ENCODE peak calls at places on chromosomes 5 and 9, in eight cellular contexts. One of them, this sample, is unnamed.

GRCh38 chr5:123545506-123545905 is 33.5 kb downstream of the CSNK1G3 start:
- DNase-seq in GM13976: no peak
- DNase-seq in NCI-H510A: no peak
- DNase-seq in SK-N-SH: no peak
- DNase-seq in esophagus squamous epithelium: no peak
- DNase-seq in stimulated activated effector memory CD8-positive, alpha-beta T cell treated with anti-CD3 and anti-CD28 coated beads, Interleukin-12 subunit alpha, Interleukin-12 subunit beta, amount 100 ng/mL, for 72 hours: no peak
- DNase-seq in heart right ventricle: no peak
- DNase-seq in left cardiac atrium: no peak
- DNase-seq in this sample: no peak

GRCh38 chr5:74290634-74291033 is 349.9 kb downstream of the ENC1 start:
- DNase-seq in NCI-H510A: no peak
- DNase-seq in heart right ventricle: no peak
- DNase-seq in SK-N-SH: no peak
- DNase-seq in GM13976: no peak
- DNase-seq in left cardiac atrium: no peak
- DNase-seq in esophagus squamous epithelium: no peak
- DNase-seq in stimulated activated effector memory CD8-positive, alpha-beta T cell treated with anti-CD3 and anti-CD28 coated beads, Interleukin-12 subunit alpha, Interleukin-12 subunit beta, amount 100 ng/mL, for 72 hours: no peak
- DNase-seq in this sample: no peak

GRCh38 chr9:138038244-138038671 is 160.7 kb downstream of the CACNA1B start:
- DNase-seq in heart right ventricle: no peak
- DNase-seq in left cardiac atrium: no peak
- DNase-seq in GM13976: no peak
- DNase-seq in stimulated activated effector memory CD8-positive, alpha-beta T cell treated with anti-CD3 and anti-CD28 coated beads, Interleukin-12 subunit alpha, Interleukin-12 subunit beta, amount 100 ng/mL, for 72 hours: no peak
- DNase-seq in NCI-H510A: no peak
- DNase-seq in SK-N-SH: peak
- DNase-seq in esophagus squamous epithelium: no peak
- DNase-seq in this sample: no peak

GRCh38 chr5:172548981-172549707 is 91.9 kb upstream of the NEURL1B start:
- DNase-seq in SK-N-SH: no peak
- DNase-seq in esophagus squamous epithelium: no peak
- DNase-seq in stimulated activated effector memory CD8-positive, alpha-beta T cell treated with anti-CD3 and anti-CD28 coated beads, Interleukin-12 subunit alpha, Interleukin-12 subunit beta, amount 100 ng/mL, for 72 hours: no peak
- DNase-seq in NCI-H510A: no peak
- DNase-seq in left cardiac atrium: no peak
- DNase-seq in heart right ventricle: no peak
- DNase-seq in GM13976: no peak
- DNase-seq in this sample: no peak

GRCh38 chr9:77440057-77440456 is 208.1 kb downstream of the GNA14 start:
- DNase-seq in NCI-H510A: no peak
- DNase-seq in SK-N-SH: peak
- DNase-seq in stimulated activated effector memory CD8-positive, alpha-beta T cell treated with anti-CD3 and anti-CD28 coated beads, Interleukin-12 subunit alpha, Interleukin-12 subunit beta, amount 100 ng/mL, for 72 hours: no peak
- DNase-seq in heart right ventricle: no peak
- DNase-seq in GM13976: no peak
- DNase-seq in esophagus squamous epithelium: no peak
- DNase-seq in left cardiac atrium: no peak
- DNase-seq in this sample: no peak

GRCh38 chr5:95081500-95082355 is 203.2 kb downstream of the MCTP1 start:
- DNase-seq in GM13976: peak
- DNase-seq in heart right ventricle: peak
- DNase-seq in SK-N-SH: no peak
- DNase-seq in esophagus squamous epithelium: no peak
- DNase-seq in left cardiac atrium: peak
- DNase-seq in stimulated activated effector memory CD8-positive, alpha-beta T cell treated with anti-CD3 and anti-CD28 coated beads, Interleukin-12 subunit alpha, Interleukin-12 subunit beta, amount 100 ng/mL, for 72 hours: no peak
- DNase-seq in NCI-H510A: no peak
- DNase-seq in this sample: peak

GRCh38 chr5:152349683-152350526 is 55.2 kb downstream of the NMUR2 start:
- DNase-seq in esophagus squamous epithelium: no peak
- DNase-seq in left cardiac atrium: peak
- DNase-seq in stimulated activated effector memory CD8-positive, alpha-beta T cell treated with anti-CD3 and anti-CD28 coated beads, Interleukin-12 subunit alpha, Interleukin-12 subunit beta, amount 100 ng/mL, for 72 hours: no peak
- DNase-seq in SK-N-SH: peak
- DNase-seq in GM13976: peak
- DNase-seq in heart right ventricle: peak
- DNase-seq in NCI-H510A: no peak
- DNase-seq in this sample: no peak

GRCh38 chr5:149380466-149381121 is 1.5 kb upstream of the IL17B start:
- DNase-seq in esophagus squamous epithelium: no peak
- DNase-seq in left cardiac atrium: peak
- DNase-seq in NCI-H510A: no peak
- DNase-seq in SK-N-SH: no peak
- DNase-seq in GM13976: no peak
- DNase-seq in heart right ventricle: peak
- DNase-seq in stimulated activated effector memory CD8-positive, alpha-beta T cell treated with anti-CD3 and anti-CD28 coated beads, Interleukin-12 subunit alpha, Interleukin-12 subunit beta, amount 100 ng/mL, for 72 hours: no peak
- DNase-seq in this sample: no peak

GRCh38 chr5:171391996-171392577 is 4.4 kb downstream of the NPM1 start:
- DNase-seq in left cardiac atrium: no peak
- DNase-seq in stimulated activated effector memory CD8-positive, alpha-beta T cell treated with anti-CD3 and anti-CD28 coated beads, Interleukin-12 subunit alpha, Interleukin-12 subunit beta, amount 100 ng/mL, for 72 hours: no peak
- DNase-seq in SK-N-SH: no peak
- DNase-seq in esophagus squamous epithelium: no peak
- DNase-seq in NCI-H510A: no peak
- DNase-seq in heart right ventricle: no peak
- DNase-seq in GM13976: no peak
- DNase-seq in this sample: no peak

GRCh38 chr5:140977003-140977402 is 10.7 kb downstream of the PCDHAC2 start:
- DNase-seq in SK-N-SH: no peak
- DNase-seq in NCI-H510A: no peak
- DNase-seq in left cardiac atrium: no peak
- DNase-seq in heart right ventricle: no peak
- DNase-seq in esophagus squamous epithelium: no peak
- DNase-seq in GM13976: no peak
- DNase-seq in stimulated activated effector memory CD8-positive, alpha-beta T cell treated with anti-CD3 and anti-CD28 coated beads, Interleukin-12 subunit alpha, Interleukin-12 subunit beta, amount 100 ng/mL, for 72 hours: no peak
- DNase-seq in this sample: no peak

GRCh38 chr5:16916262-16916878 is 19.7 kb downstream of the MYO10 start:
- DNase-seq in GM13976: no peak
- DNase-seq in stimulated activated effector memory CD8-positive, alpha-beta T cell treated with anti-CD3 and anti-CD28 coated beads, Interleukin-12 subunit alpha, Interleukin-12 subunit beta, amount 100 ng/mL, for 72 hours: no peak
- DNase-seq in left cardiac atrium: no peak
- DNase-seq in NCI-H510A: no peak
- DNase-seq in esophagus squamous epithelium: no peak
- DNase-seq in SK-N-SH: no peak
- DNase-seq in heart right ventricle: no peak
- DNase-seq in this sample: no peak

GRCh38 chr5:160506006-160507004 is 84.7 kb downstream of the PTTG1 start:
- DNase-seq in heart right ventricle: peak
- DNase-seq in GM13976: peak
- DNase-seq in esophagus squamous epithelium: no peak
- DNase-seq in stimulated activated effector memory CD8-positive, alpha-beta T cell treated with anti-CD3 and anti-CD28 coated beads, Interleukin-12 subunit alpha, Interleukin-12 subunit beta, amount 100 ng/mL, for 72 hours: peak
- DNase-seq in NCI-H510A: no peak
- DNase-seq in SK-N-SH: peak
- DNase-seq in left cardiac atrium: peak
- DNase-seq in this sample: peak

GRCh38 chr5:135398160-135398854 is 724 bp downstream of the MACROH2A1 start:
- DNase-seq in SK-N-SH: peak
- DNase-seq in left cardiac atrium: peak
- DNase-seq in GM13976: peak
- DNase-seq in heart right ventricle: peak
- DNase-seq in esophagus squamous epithelium: no peak
- DNase-seq in stimulated activated effector memory CD8-positive, alpha-beta T cell treated with anti-CD3 and anti-CD28 coated beads, Interleukin-12 subunit alpha, Interleukin-12 subunit beta, amount 100 ng/mL, for 72 hours: peak
- DNase-seq in NCI-H510A: peak
- DNase-seq in this sample: peak

GRCh38 chr5:142175461-142176142 is 67.0 kb downstream of the NDFIP1 start:
- DNase-seq in SK-N-SH: no peak
- DNase-seq in NCI-H510A: no peak
- DNase-seq in stimulated activated effector memory CD8-positive, alpha-beta T cell treated with anti-CD3 and anti-CD28 coated beads, Interleukin-12 subunit alpha, Interleukin-12 subunit beta, amount 100 ng/mL, for 72 hours: no peak
- DNase-seq in esophagus squamous epithelium: no peak
- DNase-seq in heart right ventricle: no peak
- DNase-seq in GM13976: no peak
- DNase-seq in left cardiac atrium: no peak
- DNase-seq in this sample: no peak

GRCh38 chr5:18281947-18282557 is 647.8 kb downstream of the TAF11L14 start:
- DNase-seq in stimulated activated effector memory CD8-positive, alpha-beta T cell treated with anti-CD3 and anti-CD28 coated beads, Interleukin-12 subunit alpha, Interleukin-12 subunit beta, amount 100 ng/mL, for 72 hours: no peak
- DNase-seq in SK-N-SH: peak
- DNase-seq in esophagus squamous epithelium: no peak
- DNase-seq in NCI-H510A: no peak
- DNase-seq in left cardiac atrium: no peak
- DNase-seq in GM13976: peak
- DNase-seq in heart right ventricle: no peak
- DNase-seq in this sample: no peak

GRCh38 chr9:133347985-133348762 is at the start of the genes MED22 and RPL7A:
- DNase-seq in GM13976: peak
- DNase-seq in NCI-H510A: peak
- DNase-seq in heart right ventricle: peak
- DNase-seq in left cardiac atrium: peak
- DNase-seq in stimulated activated effector memory CD8-positive, alpha-beta T cell treated with anti-CD3 and anti-CD28 coated beads, Interleukin-12 subunit alpha, Interleukin-12 subunit beta, amount 100 ng/mL, for 72 hours: peak
- DNase-seq in esophagus squamous epithelium: peak
- DNase-seq in SK-N-SH: peak
- DNase-seq in this sample: peak

GRCh38 chr5:111851616-111852015 is 94.6 kb upstream of the NREP start:
- DNase-seq in esophagus squamous epithelium: no peak
- DNase-seq in GM13976: no peak
- DNase-seq in SK-N-SH: no peak
- DNase-seq in stimulated activated effector memory CD8-positive, alpha-beta T cell treated with anti-CD3 and anti-CD28 coated beads, Interleukin-12 subunit alpha, Interleukin-12 subunit beta, amount 100 ng/mL, for 72 hours: no peak
- DNase-seq in left cardiac atrium: no peak
- DNase-seq in heart right ventricle: no peak
- DNase-seq in NCI-H510A: no peak
- DNase-seq in this sample: no peak

GRCh38 chr9:121316852-121317373 is 49.0 kb downstream of the GSN start:
- DNase-seq in NCI-H510A: no peak
- DNase-seq in heart right ventricle: no peak
- DNase-seq in GM13976: no peak
- DNase-seq in esophagus squamous epithelium: no peak
- DNase-seq in SK-N-SH: no peak
- DNase-seq in stimulated activated effector memory CD8-positive, alpha-beta T cell treated with anti-CD3 and anti-CD28 coated beads, Interleukin-12 subunit alpha, Interleukin-12 subunit beta, amount 100 ng/mL, for 72 hours: no peak
- DNase-seq in left cardiac atrium: no peak
- DNase-seq in this sample: no peak

GRCh38 chr5:169384661-169385060 is 83.7 kb upstream of the SLIT3 start:
- DNase-seq in heart right ventricle: no peak
- DNase-seq in left cardiac atrium: no peak
- DNase-seq in esophagus squamous epithelium: no peak
- DNase-seq in NCI-H510A: no peak
- DNase-seq in GM13976: no peak
- DNase-seq in stimulated activated effector memory CD8-positive, alpha-beta T cell treated with anti-CD3 and anti-CD28 coated beads, Interleukin-12 subunit alpha, Interleukin-12 subunit beta, amount 100 ng/mL, for 72 hours: no peak
- DNase-seq in SK-N-SH: peak
- DNase-seq in this sample: no peak

GRCh38 chr5:150142800-150143724 is 12.6 kb downstream of the PDGFRB start:
- DNase-seq in stimulated activated effector memory CD8-positive, alpha-beta T cell treated with anti-CD3 and anti-CD28 coated beads, Interleukin-12 subunit alpha, Interleukin-12 subunit beta, amount 100 ng/mL, for 72 hours: no peak
- DNase-seq in GM13976: no peak
- DNase-seq in esophagus squamous epithelium: no peak
- DNase-seq in heart right ventricle: peak
- DNase-seq in left cardiac atrium: peak
- DNase-seq in NCI-H510A: no peak
- DNase-seq in SK-N-SH: peak
- DNase-seq in this sample: no peak

GRCh38 chr9:138077898-138078540 is 200.4 kb downstream of the CACNA1B start:
- DNase-seq in SK-N-SH: peak
- DNase-seq in GM13976: no peak
- DNase-seq in NCI-H510A: no peak
- DNase-seq in heart right ventricle: no peak
- DNase-seq in left cardiac atrium: no peak
- DNase-seq in stimulated activated effector memory CD8-positive, alpha-beta T cell treated with anti-CD3 and anti-CD28 coated beads, Interleukin-12 subunit alpha, Interleukin-12 subunit beta, amount 100 ng/mL, for 72 hours: no peak
- DNase-seq in esophagus squamous epithelium: no peak
- DNase-seq in this sample: no peak

GRCh38 chr9:12955510-12956163 is 180.8 kb downstream of the LURAP1L start:
- DNase-seq in GM13976: no peak
- DNase-seq in NCI-H510A: no peak
- DNase-seq in SK-N-SH: no peak
- DNase-seq in heart right ventricle: no peak
- DNase-seq in stimulated activated effector memory CD8-positive, alpha-beta T cell treated with anti-CD3 and anti-CD28 coated beads, Interleukin-12 subunit alpha, Interleukin-12 subunit beta, amount 100 ng/mL, for 72 hours: no peak
- DNase-seq in left cardiac atrium: no peak
- DNase-seq in esophagus squamous epithelium: no peak
- DNase-seq in this sample: no peak

GRCh38 chr5:131545856-131546255 is 89.2 kb downstream of the RAPGEF6 start:
- DNase-seq in left cardiac atrium: no peak
- DNase-seq in GM13976: no peak
- DNase-seq in heart right ventricle: no peak
- DNase-seq in NCI-H510A: no peak
- DNase-seq in SK-N-SH: no peak
- DNase-seq in esophagus squamous epithelium: no peak
- DNase-seq in stimulated activated effector memory CD8-positive, alpha-beta T cell treated with anti-CD3 and anti-CD28 coated beads, Interleukin-12 subunit alpha, Interleukin-12 subunit beta, amount 100 ng/mL, for 72 hours: no peak
- DNase-seq in this sample: no peak

GRCh38 chr5:124212949-124213348 is 533.5 kb downstream of the ZNF608 start:
- DNase-seq in NCI-H510A: no peak
- DNase-seq in heart right ventricle: no peak
- DNase-seq in left cardiac atrium: no peak
- DNase-seq in stimulated activated effector memory CD8-positive, alpha-beta T cell treated with anti-CD3 and anti-CD28 coated beads, Interleukin-12 subunit alpha, Interleukin-12 subunit beta, amount 100 ng/mL, for 72 hours: no peak
- DNase-seq in GM13976: no peak
- DNase-seq in esophagus squamous epithelium: no peak
- DNase-seq in SK-N-SH: no peak
- DNase-seq in this sample: no peak

GRCh38 chr5:73273379-73274050 is 100.5 kb downstream of the TMEM174 start:
- DNase-seq in left cardiac atrium: no peak
- DNase-seq in esophagus squamous epithelium: no peak
- DNase-seq in SK-N-SH: no peak
- DNase-seq in heart right ventricle: no peak
- DNase-seq in NCI-H510A: no peak
- DNase-seq in GM13976: no peak
- DNase-seq in stimulated activated effector memory CD8-positive, alpha-beta T cell treated with anti-CD3 and anti-CD28 coated beads, Interleukin-12 subunit alpha, Interleukin-12 subunit beta, amount 100 ng/mL, for 72 hours: no peak
- DNase-seq in this sample: no peak

GRCh38 chr5:139645495-139645871 is 2.7 kb upstream of the CXXC5 start:
- DNase-seq in NCI-H510A: no peak
- DNase-seq in stimulated activated effector memory CD8-positive, alpha-beta T cell treated with anti-CD3 and anti-CD28 coated beads, Interleukin-12 subunit alpha, Interleukin-12 subunit beta, amount 100 ng/mL, for 72 hours: no peak
- DNase-seq in heart right ventricle: no peak
- DNase-seq in esophagus squamous epithelium: no peak
- DNase-seq in GM13976: no peak
- DNase-seq in left cardiac atrium: no peak
- DNase-seq in SK-N-SH: no peak
- DNase-seq in this sample: no peak

GRCh38 chr5:144566747-144567415 is 396.2 kb downstream of the KCTD16 start:
- DNase-seq in SK-N-SH: no peak
- DNase-seq in esophagus squamous epithelium: no peak
- DNase-seq in GM13976: no peak
- DNase-seq in NCI-H510A: no peak
- DNase-seq in heart right ventricle: no peak
- DNase-seq in left cardiac atrium: no peak
- DNase-seq in stimulated activated effector memory CD8-positive, alpha-beta T cell treated with anti-CD3 and anti-CD28 coated beads, Interleukin-12 subunit alpha, Interleukin-12 subunit beta, amount 100 ng/mL, for 72 hours: no peak
- DNase-seq in this sample: no peak

GRCh38 chr5:1507961-1508678 is 15.6 kb downstream of the LPCAT1 start:
- DNase-seq in left cardiac atrium: peak
- DNase-seq in esophagus squamous epithelium: no peak
- DNase-seq in stimulated activated effector memory CD8-positive, alpha-beta T cell treated with anti-CD3 and anti-CD28 coated beads, Interleukin-12 subunit alpha, Interleukin-12 subunit beta, amount 100 ng/mL, for 72 hours: no peak
- DNase-seq in SK-N-SH: no peak
- DNase-seq in GM13976: no peak
- DNase-seq in NCI-H510A: no peak
- DNase-seq in heart right ventricle: peak
- DNase-seq in this sample: no peak

GRCh38 chr5:5981562-5981961 is 396.8 kb downstream of the MED10 start:
- DNase-seq in NCI-H510A: no peak
- DNase-seq in SK-N-SH: no peak
- DNase-seq in left cardiac atrium: no peak
- DNase-seq in stimulated activated effector memory CD8-positive, alpha-beta T cell treated with anti-CD3 and anti-CD28 coated beads, Interleukin-12 subunit alpha, Interleukin-12 subunit beta, amount 100 ng/mL, for 72 hours: no peak
- DNase-seq in heart right ventricle: no peak
- DNase-seq in GM13976: no peak
- DNase-seq in esophagus squamous epithelium: no peak
- DNase-seq in this sample: no peak

GRCh38 chr5:88834499-88834898 is 48.5 kb downstream of the MEF2C start:
- DNase-seq in SK-N-SH: no peak
- DNase-seq in NCI-H510A: no peak
- DNase-seq in esophagus squamous epithelium: no peak
- DNase-seq in GM13976: no peak
- DNase-seq in heart right ventricle: no peak
- DNase-seq in left cardiac atrium: no peak
- DNase-seq in stimulated activated effector memory CD8-positive, alpha-beta T cell treated with anti-CD3 and anti-CD28 coated beads, Interleukin-12 subunit alpha, Interleukin-12 subunit beta, amount 100 ng/mL, for 72 hours: no peak
- DNase-seq in this sample: no peak

GRCh38 chr9:3708751-3709150 is 182.9 kb upstream of the RFX3 start:
- DNase-seq in SK-N-SH: no peak
- DNase-seq in left cardiac atrium: no peak
- DNase-seq in NCI-H510A: no peak
- DNase-seq in stimulated activated effector memory CD8-positive, alpha-beta T cell treated with anti-CD3 and anti-CD28 coated beads, Interleukin-12 subunit alpha, Interleukin-12 subunit beta, amount 100 ng/mL, for 72 hours: no peak
- DNase-seq in esophagus squamous epithelium: no peak
- DNase-seq in GM13976: no peak
- DNase-seq in heart right ventricle: no peak
- DNase-seq in this sample: no peak

GRCh38 chr5:139670369-139671095 is 22.4 kb downstream of the CXXC5 start:
- DNase-seq in esophagus squamous epithelium: no peak
- DNase-seq in SK-N-SH: peak
- DNase-seq in NCI-H510A: peak
- DNase-seq in stimulated activated effector memory CD8-positive, alpha-beta T cell treated with anti-CD3 and anti-CD28 coated beads, Interleukin-12 subunit alpha, Interleukin-12 subunit beta, amount 100 ng/mL, for 72 hours: peak
- DNase-seq in heart right ventricle: no peak
- DNase-seq in GM13976: peak
- DNase-seq in left cardiac atrium: no peak
- DNase-seq in this sample: no peak

GRCh38 chr5:135048930-135049329 is 14.9 kb upstream of the PITX1 start:
- DNase-seq in NCI-H510A: no peak
- DNase-seq in GM13976: no peak
- DNase-seq in left cardiac atrium: no peak
- DNase-seq in heart right ventricle: no peak
- DNase-seq in esophagus squamous epithelium: no peak
- DNase-seq in stimulated activated effector memory CD8-positive, alpha-beta T cell treated with anti-CD3 and anti-CD28 coated beads, Interleukin-12 subunit alpha, Interleukin-12 subunit beta, amount 100 ng/mL, for 72 hours: no peak
- DNase-seq in SK-N-SH: no peak
- DNase-seq in this sample: no peak

GRCh38 chr5:132491368-132492364 is 1.1 kb upstream of the IRF1 start:
- DNase-seq in SK-N-SH: no peak
- DNase-seq in left cardiac atrium: no peak
- DNase-seq in GM13976: no peak
- DNase-seq in esophagus squamous epithelium: no peak
- DNase-seq in heart right ventricle: no peak
- DNase-seq in NCI-H510A: no peak
- DNase-seq in stimulated activated effector memory CD8-positive, alpha-beta T cell treated with anti-CD3 and anti-CD28 coated beads, Interleukin-12 subunit alpha, Interleukin-12 subunit beta, amount 100 ng/mL, for 72 hours: peak
- DNase-seq in this sample: no peak

This sample was measured in naive thymus-derived CD4-positive, alpha-beta T cell.